ENCODE peak calls at places on chromosomes 5 and 9, in five cellular contexts. U is cardiac muscle cell, C is Right ventricle myocardium inferior, E is H9, F is neural progenitor cell. T is an unnamed sample.

GRCh38 chr9:134066923-134067851 is 639 bp downstream of the BRD3 start:
- DNase-seq in U (peak), C (no peak), F (peak), E (no peak), T (no peak)

GRCh38 chr5:126615286-126615685 is 14.5 kb downstream of the PHAX start:
- DNase-seq in C (no peak), U (no peak), F (no peak), E (no peak), T (no peak)

GRCh38 chr5:107505763-107506534 is 164.8 kb downstream of the EFNA5 start:
- DNase-seq in E (no peak), F (peak), U (peak), C (no peak), T (no peak)

GRCh38 chr9:994005-994404 is 17.6 kb downstream of the DMRT3 start:
- DNase-seq in E (no peak), C (no peak), U (no peak), F (no peak), T (no peak)

GRCh38 chr9:130893250-130894101 is 3.1 kb downstream of the QRFP start:
- DNase-seq in F (peak), C (peak), U (no peak), E (peak), T (no peak)

GRCh38 chr5:68303038-68303738 is 87.6 kb downstream of the PIK3R1 start:
- DNase-seq in E (no peak), C (no peak), F (no peak), U (peak), T (peak)

GRCh38 chr9:37880916-37881479 is 22.9 kb downstream of the SLC25A51 start:
- DNase-seq in E (no peak), F (no peak), U (no peak), C (no peak), T (no peak)

GRCh38 chr5:140633081-140633471 is at the start of gene CD14:
- DNase-seq in F (no peak), U (no peak), E (no peak), C (peak), T (no peak)

GRCh38 chr5:79025054-79025465 is 40.0 kb upstream of the ARSB start:
- DNase-seq in F (peak), C (peak), E (peak), U (peak), T (peak)

GRCh38 chr9:68870049-68870448 is 143.9 kb downstream of the PRKACG start:
- DNase-seq in F (no peak), C (no peak), U (no peak), E (no peak), T (no peak)

GRCh38 chr5:54180616-54181015 is 129.8 kb downstream of the ARL15 start:
- DNase-seq in F (peak), C (no peak), E (no peak), U (no peak), T (peak)

GRCh38 chr9:93582115-93582514 is 5.7 kb downstream of the PHF2 start:
- DNase-seq in F (no peak), C (no peak), U (no peak), E (peak), T (no peak)

GRCh38 chr5:61327761-61328753 is 4.0 kb upstream of the ZSWIM6 start:
- DNase-seq in U (no peak), F (no peak), E (no peak), C (no peak), T (peak)

GRCh38 chr9:129750010-129750409 is 2.8 kb downstream of the PTGES start:
- DNase-seq in C (no peak), E (no peak), U (no peak), F (no peak), T (peak)

GRCh38 chr9:89606567-89607311 is 1.9 kb downstream of the GADD45G start:
- DNase-seq in E (peak), F (peak), C (peak), U (peak), T (peak)

GRCh38 chr5:171845857-171846785 is 60.5 kb downstream of the SMIM23 start:
- DNase-seq in F (peak), E (peak), C (no peak), U (no peak), T (no peak)

GRCh38 chr9:71647094-71647591 is 121.2 kb downstream of the CEMIP2 start:
- DNase-seq in E (no peak), F (no peak), C (peak), U (no peak), T (peak)

GRCh38 chr5:42951169-42951846 is 88.8 kb downstream of the ANXA2R start:
- DNase-seq in U (no peak), F (no peak), C (peak), E (no peak), T (peak)

GRCh38 chr9:15935661-15936315 is 382.9 kb downstream of the CCDC171 start:
- DNase-seq in E (no peak), U (no peak), F (no peak), C (no peak), T (peak)

GRCh38 chr9:129005336-129005997 is 22.7 kb downstream of the SH3GLB2 start:
- DNase-seq in U (no peak), F (no peak), C (no peak), E (no peak), T (no peak)

GRCh38 chr9:122031806-122032205 is 61.3 kb downstream of the TTLL11 start:
- DNase-seq in E (no peak), C (no peak), F (no peak), U (no peak), T (peak)

GRCh38 chr9:132141364-132141947 is 20.4 kb upstream of the NTNG2 start:
- DNase-seq in E (no peak), U (no peak), C (no peak), F (peak), T (peak)